ENCODE peak calls at places on chromosome 7, in six cellular contexts. E is activated T-helper 9 cell treated with anti-CD3 and anti-CD28 coated beads, Interleukin-2, amount 50 U/mL, for 16 hours; I is lung; U is lower lobe of right lung; F is iris pigment epithelial cell; A is fibroblast of lung. T is an unnamed sample.

GRCh38 chr7:74365320-74366022 is 76.3 kb downstream of the CLIP2 start:
- DNase-seq in E (no peak), U (no peak), F (peak), A (peak), I (peak), T (no peak)

GRCh38 chr7:115825736-115826135 is 204.8 kb downstream of the TFEC start:
- DNase-seq in F (peak), U (no peak), A (peak), E (no peak), I (no peak), T (no peak)

GRCh38 chr7:158829021-158829341 is 328 bp downstream of the ESYT2 start:
- DNase-seq in I (peak), A (peak), F (peak), U (peak), E (no peak), T (peak)

GRCh38 chr7:141752634-141753033 is 11.3 kb upstream of the TAS2R3 start:
- DNase-seq in A (peak), U (no peak), I (no peak), F (no peak), E (no peak), T (no peak)

GRCh38 chr7:36564500-36564899 is 159.8 kb downstream of the AOAH start:
- DNase-seq in F (no peak), A (no peak), U (no peak), I (no peak), E (no peak), T (no peak)

GRCh38 chr7:56046728-56047445 is 4.4 kb downstream of the PSPH start:
- DNase-seq in I (no peak), F (peak), U (no peak), A (peak), E (no peak), T (no peak)

GRCh38 chr7:95545007-95545615 is 51.2 kb downstream of the PDK4 start:
- DNase-seq in F (peak), I (no peak), A (peak), E (no peak), U (no peak), T (no peak)

GRCh38 chr7:141975806-141976523 is 2.4 kb upstream of the TAS2R38 start:
- DNase-seq in U (peak), F (peak), I (peak), A (peak), E (peak), T (peak)

GRCh38 chr7:141288626-141289025 is 214.8 kb downstream of the TMEM178B start:
- DNase-seq in E (no peak), U (no peak), A (no peak), F (no peak), I (no peak), T (no peak)

GRCh38 chr7:76069238-76069638 is 21.3 kb downstream of the MDH2 start:
- DNase-seq in U (peak), I (peak), F (peak), A (peak), E (no peak), T (no peak)

GRCh38 chr7:30682131-30683083 is at the start of gene CRHR2:
- DNase-seq in F (no peak), U (no peak), A (no peak), E (peak), I (no peak), T (no peak)

GRCh38 chr7:150806454-150806853 is 5.9 kb downstream of the TMEM176A start:
- DNase-seq in F (no peak), E (no peak), A (no peak), U (no peak), I (no peak), T (no peak)

GRCh38 chr7:137895301-137896201 is 48.8 kb upstream of the DGKI start:
- DNase-seq in A (no peak), F (no peak), E (no peak), U (no peak), I (no peak), T (no peak)

GRCh38 chr7:121172484-121172883 is 156.3 kb upstream of the WNT16 start:
- DNase-seq in U (no peak), F (no peak), A (no peak), E (no peak), I (no peak), T (no peak)

GRCh38 chr7:133837248-133837647 is 289.9 kb upstream of the LRGUK start:
- DNase-seq in F (no peak), I (no peak), A (no peak), U (no peak), E (no peak), T (no peak)

GRCh38 chr7:116810267-116811116 is 51.9 kb upstream of the CAPZA2 start:
- DNase-seq in E (no peak), U (no peak), A (no peak), I (no peak), F (peak), T (no peak)

GRCh38 chr7:99563650-99564049 is 5.2 kb downstream of the ZNF655 start:
- DNase-seq in A (peak), U (no peak), F (peak), I (no peak), E (no peak), T (no peak)

GRCh38 chr7:149459201-149459539 is 1.7 kb downstream of the ZNF777 start:
- DNase-seq in A (no peak), F (no peak), I (no peak), E (no peak), U (no peak), T (no peak)

GRCh38 chr7:150781016-150781415 is 19.1 kb downstream of the TMEM176B start:
- DNase-seq in F (peak), E (no peak), I (no peak), U (no peak), A (peak), T (no peak)

GRCh38 chr7:125130173-125130572 is 200.5 kb upstream of the POT1 start:
- DNase-seq in F (no peak), U (no peak), E (no peak), I (no peak), A (no peak), T (no peak)

GRCh38 chr7:4888161-4888560 is 4.6 kb upstream of the RADIL start:
- DNase-seq in U (no peak), I (no peak), A (no peak), E (no peak), F (no peak), T (no peak)

GRCh38 chr7:151168022-151168786 is 710 bp upstream of the GBX1 start:
- DNase-seq in U (peak), I (no peak), E (peak), A (no peak), F (no peak), T (no peak)